ENCODE peak calls at places on chromosomes 12 and 14, in four cellular contexts. Q is K562, B is HepG2, Z is HCT116. N is an unnamed sample.

GRCh38 chr14:74913986-74914573 is 9.0 kb downstream of the RPS6KL1 start:
- DNase-seq in Z (peak), Q (no peak), B (peak), N (peak)

GRCh38 chr14:73741386-73741875 is 27.2 kb upstream of the PNMA1 start:
- DNase-seq in Z (no peak), Q (peak), B (peak), N (no peak)

GRCh38 chr12:116672842-116673516 is 64.9 kb downstream of the SPRING1 start:
- DNase-seq in Z (no peak), B (no peak), Q (no peak), N (no peak)

GRCh38 chr14:68886109-68886434 is 93.0 kb downstream of the ACTN1 start:
- DNase-seq in B (no peak), Q (no peak), Z (no peak), N (no peak)

GRCh38 chr12:124036117-124037109 is 63.4 kb downstream of the ZNF664 start:
- DNase-seq in Q (peak), Z (peak), B (peak), N (peak)

GRCh38 chr14:34023824-34024767 is 73.2 kb upstream of the EGLN3 start:
- DNase-seq in Z (peak), B (peak), Q (no peak), N (no peak)

GRCh38 chr14:71094722-71095121 is 187.5 kb downstream of the PCNX1 start:
- DNase-seq in Z (no peak), Q (no peak), B (no peak), N (no peak)

GRCh38 chr12:18382486-18382885 is 121.2 kb downstream of the PIK3C2G start:
- DNase-seq in Z (no peak), B (no peak), Q (no peak), N (no peak)

GRCh38 chr12:38507839-38508238 is 191.3 kb downstream of the ALG10B start:
- DNase-seq in B (no peak), Z (no peak), Q (no peak), N (no peak)

GRCh38 chr12:105483691-105484090 is 153.2 kb downstream of the C12orf75 start:
- DNase-seq in Z (no peak), B (no peak), Q (no peak), N (no peak)

GRCh38 chr14:75198291-75198933 is 22.0 kb upstream of the TMED10 start:
- DNase-seq in Z (no peak), B (peak), Q (no peak), N (no peak)

GRCh38 chr14:72291908-72292688 is 359.9 kb downstream of the RGS6 start:
- DNase-seq in Z (peak), Q (peak), B (peak), N (peak)

GRCh38 chr12:56988207-56988739 is 18.1 kb downstream of the ZBTB39 start:
- DNase-seq in B (no peak), Q (peak), Z (no peak), N (no peak)

GRCh38 chr14:87304404-87304803 is 688.6 kb downstream of the GALC start:
- DNase-seq in Z (no peak), B (no peak), Q (no peak), N (no peak)

GRCh38 chr14:26808407-26808806 is 210.6 kb upstream of the NOVA1 start:
- DNase-seq in Q (no peak), Z (no peak), B (no peak), N (no peak)

GRCh38 chr14:99731536-99732435 is 47.7 kb downstream of the CYP46A1 start:
- DNase-seq in B (no peak), Q (no peak), Z (no peak), N (no peak)

GRCh38 chr12:118237908-118238307 is 102.0 kb downstream of the PEBP1 start:
- DNase-seq in Q (no peak), Z (peak), B (no peak), N (no peak)

GRCh38 chr14:90626550-90626949 is 189.7 kb downstream of the TTC7B start:
- DNase-seq in Q (no peak), Z (no peak), B (no peak), N (no peak)

GRCh38 chr12:40012709-40013108 is 93.2 kb downstream of the SLC2A13 start:
- DNase-seq in Q (no peak), B (no peak), Z (no peak), N (no peak)

GRCh38 chr12:132698336-132698735 is 10.9 kb downstream of the PXMP2 start:
- DNase-seq in Q (no peak), Z (no peak), B (no peak), N (no peak)

GRCh38 chr12:110543252-110543959 is 39.7 kb downstream of the PPTC7 start:
- DNase-seq in B (no peak), Q (no peak), Z (no peak), N (no peak)

GRCh38 chr14:103628221-103628683 is 759 bp upstream of the KLC1 start:
- DNase-seq in Z (peak), B (no peak), Q (peak), N (no peak)

GRCh38 chr14:97180304-97181200 is 383.4 kb downstream of the VRK1 start:
- DNase-seq in B (peak), Q (no peak), Z (peak), N (peak)

GRCh38 chr12:52007158-52007921 is 594 bp downstream of the TAMALIN start:
- DNase-seq in B (no peak), Z (no peak), Q (no peak), N (no peak)

GRCh38 chr12:66409195-66409871 is 107.0 kb downstream of the HELB start:
- DNase-seq in Z (peak), Q (no peak), B (peak), N (peak)

GRCh38 chr14:103074699-103075341 is 9.2 kb upstream of the LBHD2 start:
- DNase-seq in Z (no peak), Q (peak), B (peak), N (no peak)

GRCh38 chr12:77841467-77842054 is 10.9 kb downstream of the NAV3 start:
- DNase-seq in B (no peak), Q (no peak), Z (no peak), N (no peak)

GRCh38 chr12:47545938-47546609 is 159.8 kb downstream of the RPAP3 start:
- DNase-seq in Z (no peak), B (no peak), Q (no peak), N (no peak)

GRCh38 chr14:93619176-93619793 is 169.0 kb downstream of the PRIMA1 start:
- DNase-seq in B (peak), Z (peak), Q (peak), N (peak)

GRCh38 chr14:85607571-85608219 is 77.8 kb downstream of the FLRT2 start:
- DNase-seq in B (no peak), Q (no peak), Z (no peak), N (peak)
- TF ChIP-seq TCF7L2 in B (no peak), Q (no peak), Z (no peak), N (no peak)

DNA sequence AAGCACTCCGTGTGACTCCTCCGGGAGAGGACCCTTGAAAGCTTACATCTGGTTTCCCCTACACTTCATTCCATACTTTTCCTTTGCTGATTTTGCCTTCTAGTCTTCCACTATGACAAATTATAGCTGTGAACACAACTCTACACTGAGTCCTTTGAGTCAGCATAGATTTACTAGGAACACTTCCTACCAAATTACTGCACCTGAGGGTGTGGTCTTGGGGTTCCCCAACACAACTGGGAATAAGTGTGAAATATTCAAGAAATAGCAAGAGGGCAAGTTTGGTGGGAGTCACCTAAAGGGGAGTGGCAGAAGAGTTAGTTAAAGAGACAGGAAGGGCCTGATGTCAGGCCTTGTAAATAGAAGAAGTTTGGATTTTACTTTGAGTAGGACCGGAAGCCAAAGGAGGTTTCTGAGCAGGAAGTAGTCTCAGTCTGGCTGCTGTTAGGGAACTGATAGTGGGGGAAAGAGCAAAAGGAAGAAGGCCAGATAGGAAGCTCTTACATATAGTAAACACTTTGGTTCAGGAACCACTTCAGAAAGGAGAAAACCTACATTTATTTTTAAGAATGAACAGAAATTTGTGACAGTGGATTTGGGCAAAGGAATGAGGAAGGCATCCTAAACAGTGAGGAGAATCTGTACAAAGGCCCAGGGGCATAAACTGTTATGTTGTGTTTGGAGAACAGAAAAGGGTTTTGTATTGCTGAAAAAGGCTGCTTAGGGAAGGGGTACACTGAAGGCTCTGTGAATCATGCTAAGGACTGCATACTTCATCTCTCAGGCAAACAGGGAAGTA is 14.3 kb downstream of the SEL1L start:
- DNase-seq in B (no peak), Q (no peak), Z (no peak), N (no peak)
- TF ChIP-seq REST in B (no peak), Q (no peak), Z (no peak), N (no peak)

DNA sequence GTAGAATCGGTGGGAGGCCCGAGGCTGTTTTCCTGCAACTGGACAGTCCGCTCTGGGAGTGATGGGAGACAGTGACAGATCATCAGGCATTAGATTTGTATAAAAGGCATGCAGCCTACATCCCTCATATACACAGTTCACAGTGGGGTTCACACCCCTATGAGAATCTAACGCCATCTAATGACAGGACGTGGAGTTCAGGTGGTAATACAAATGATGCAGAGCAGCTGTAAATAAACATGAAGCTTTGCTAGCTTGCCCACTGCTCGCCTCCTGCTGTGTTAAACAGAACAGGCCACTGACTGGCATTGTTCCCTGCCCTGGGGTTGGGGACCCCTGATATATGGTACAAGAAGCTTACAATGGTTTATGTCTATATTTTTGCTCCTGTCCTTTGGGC is 179.0 kb downstream of the LRFN5 start:
- DNase-seq in Q (no peak), Z (no peak), B (peak), N (peak)
- TF ChIP-seq TCF7L2 in Q (no peak), Z (no peak), B (no peak), N (no peak)

GRCh38 chr14:38554046-38554445 is 298.2 kb upstream of the CLEC14A start:
- DNase-seq in Q (no peak), B (no peak), Z (no peak), N (no peak)

GRCh38 chr14:38553586-38553985 is 297.7 kb upstream of the CLEC14A start:
- DNase-seq in Q (no peak), Z (no peak), B (no peak), N (no peak)

GRCh38 chr14:38561657-38562056 is 305.8 kb upstream of the CLEC14A start:
- DNase-seq in B (no peak), Q (no peak), Z (no peak), N (no peak)

DNA sequence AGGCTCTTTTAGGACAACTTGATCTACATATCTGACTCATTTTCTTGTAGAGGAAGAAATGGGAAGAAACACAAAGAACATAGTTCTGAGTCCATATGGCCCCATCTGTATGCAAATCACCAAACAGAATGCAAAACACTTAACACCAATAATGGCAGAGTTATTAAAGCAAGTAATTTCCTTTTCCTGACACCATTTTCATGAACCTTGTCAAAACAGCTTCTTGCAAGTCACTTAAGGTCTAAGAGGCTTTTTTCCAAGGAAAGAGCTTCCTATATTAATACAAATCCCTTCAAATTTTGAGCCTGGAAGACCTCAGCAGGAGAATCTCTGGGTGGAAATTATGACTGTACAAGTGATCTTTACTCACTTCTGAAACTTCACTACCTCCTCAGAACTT is 300.4 kb upstream of the CLEC14A start:
- DNase-seq in B (no peak), Q (no peak), Z (no peak), N (no peak)
- TF ChIP-seq REST in B (no peak), Q (no peak), Z (no peak), N (no peak)

GRCh38 chr14:65370890-65371289 is 41.6 kb upstream of the FUT8 start:
- DNase-seq in Z (no peak), B (no peak), Q (no peak), N (no peak)

GRCh38 chr14:65371784-65372183 is 40.7 kb upstream of the FUT8 start:
- DNase-seq in Z (no peak), Q (no peak), B (no peak), N (no peak)

GRCh38 chr14:65361920-65362319 is 50.6 kb upstream of the FUT8 start:
- DNase-seq in B (no peak), Z (no peak), Q (no peak), N (no peak)

GRCh38 chr14:65369560-65369959 is 43.0 kb upstream of the FUT8 start:
- DNase-seq in Q (no peak), Z (no peak), B (no peak), N (no peak)

GRCh38 chr14:65366802-65367570 is 45.5 kb upstream of the FUT8 start:
- DNase-seq in B (no peak), Z (no peak), Q (no peak), N (no peak)
- TF ChIP-seq TCF7L2 in B (no peak), Z (no peak), Q (no peak), N (no peak)

GRCh38 chr14:77028384-77029246 is at the start of gene IRF2BPL:
- DNase-seq in B (peak), Q (peak), Z (peak), N (no peak)

GRCh38 chr14:77026166-77026929 is 2.2 kb downstream of the IRF2BPL start:
- DNase-seq in B (no peak), Z (no peak), Q (no peak), N (no peak)

GRCh38 chr14:77026930-77027537 is 1.5 kb downstream of the IRF2BPL start:
- DNase-seq in B (no peak), Q (peak), Z (no peak), N (no peak)

GRCh38 chr14:77025744-77026165 is 2.8 kb downstream of the IRF2BPL start:
- DNase-seq in Z (no peak), Q (no peak), B (no peak), N (no peak)

GRCh38 chr14:77027538-77028383 is 747 bp downstream of the IRF2BPL start:
- DNase-seq in Q (peak), B (no peak), Z (no peak), N (no peak)
- TF ChIP-seq REST in Q (no peak), B (no peak), Z (no peak), N (no peak)

GRCh38 chr12:50230217-50230616 is 53.1 kb downstream of the LIMA1 start:
- DNase-seq in B (no peak), Z (no peak), Q (no peak), N (no peak)

GRCh38 chr12:50231346-50231745 is 52.0 kb downstream of the LIMA1 start:
- DNase-seq in Z (no peak), B (no peak), Q (no peak), N (no peak)

GRCh38 chr12:50232771-50233209 is 50.5 kb downstream of the LIMA1 start:
- DNase-seq in B (no peak), Z (no peak), Q (no peak), N (no peak)

GRCh38 chr12:50232206-50232605 is 51.1 kb downstream of the LIMA1 start:
- DNase-seq in B (no peak), Q (no peak), Z (no peak), N (no peak)

GRCh38 chr12:50234347-50234746 is 49.0 kb downstream of the LIMA1 start:
- DNase-seq in Z (peak), B (no peak), Q (no peak), N (no peak)
- TF ChIP-seq TCF7L2 in Z (no peak), B (no peak), Q (no peak), N (no peak)

DNA sequence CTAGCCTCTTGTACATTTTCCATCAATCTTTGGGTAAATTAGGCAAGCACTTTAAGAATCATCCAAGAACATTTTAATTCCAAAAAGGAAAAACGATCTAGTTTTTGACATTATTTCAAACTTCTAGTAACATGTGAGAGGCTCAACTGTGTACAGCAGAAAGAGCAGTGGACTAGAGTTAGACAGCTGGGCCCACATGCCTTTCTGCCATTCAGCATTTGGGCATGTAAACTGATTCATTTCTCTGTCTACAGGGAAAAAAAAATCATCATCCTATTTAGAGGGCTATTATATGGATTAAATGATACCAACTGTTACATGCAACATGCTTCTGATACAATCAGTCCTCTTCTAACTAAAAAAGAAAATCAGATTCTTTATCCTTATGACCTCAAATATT is 17.7 kb downstream of the ATP2B1 start:
- DNase-seq in Z (no peak), Q (no peak), B (no peak), N (no peak)
- TF ChIP-seq REST in Z (no peak), Q (no peak), B (no peak), N (no peak)

DNA sequence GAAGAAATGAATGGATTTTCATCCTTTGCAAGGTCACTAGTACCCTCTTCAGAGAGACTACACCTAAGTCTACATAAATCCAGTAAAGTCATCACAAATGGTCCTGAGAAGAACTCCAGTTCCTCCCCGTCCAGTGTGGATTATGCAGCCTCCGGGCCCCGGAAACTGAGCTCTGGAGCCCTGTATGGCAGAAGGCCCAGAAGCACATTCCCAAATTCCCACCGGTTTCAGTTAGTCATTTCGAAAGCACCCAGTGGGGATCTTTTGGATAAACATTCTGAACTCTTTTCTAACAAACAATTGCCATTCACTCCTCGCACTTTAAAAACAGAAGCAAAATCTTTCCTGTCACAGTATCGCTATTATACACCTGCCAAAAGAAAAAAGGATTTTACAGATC is 40.8 kb downstream of the SPATA7 start:
- DNase-seq in Z (no peak), B (no peak), Q (no peak), N (no peak)
- TF ChIP-seq TCF7L2 in Z (no peak), B (no peak), Q (no peak), N (no peak)

GRCh38 chr12:15882055-15882971 is at the start of gene STRAP:
- DNase-seq in Z (peak), B (peak), Q (peak), N (peak)
- TF ChIP-seq REST in Z (no peak), B (peak), Q (no peak), N (no peak)

N was measured in Panc1.